ENCODE peak calls at places on chromosomes 6 and 20, in seven cellular contexts. I is neural progenitor cell, Y is upper lobe of left lung, H is fibroblast of lung, T is tibial nerve, L is SK-N-SH, F is lower lobe of right lung. N is an unnamed sample. For H3K4me1 and H3K36me3, the result is how much of the 10 kb centered on the place peaks cover.

GRCh38 chr20:6081236-6081635 is 27.4 kb upstream of the LRRN4 start:
- DNase-seq in T (no peak), L (no peak), Y (no peak), H (peak), I (no peak), F (no peak), N (no peak)

GRCh38 chr6:170224694-170225660 is 65.9 kb downstream of the DLL1 start:
- DNase-seq in T (no peak), L (no peak), H (no peak), F (no peak), Y (peak), I (peak), N (peak)

GRCh38 chr20:57594092-57594911 is 25.9 kb downstream of the ZBP1 start:
- DNase-seq in H (peak), Y (peak), T (peak), L (peak), F (peak), I (peak), N (peak)

GRCh38 chr6:44381739-44382138 is 5.8 kb upstream of the CDC5L start:
- DNase-seq in H (peak), I (no peak), Y (no peak), T (peak), L (no peak), F (no peak), N (no peak)

GRCh38 chr6:30154709-30155521 is 6.1 kb downstream of the TRIM10 start:
- DNase-seq in I (no peak), L (no peak), F (no peak), Y (no peak), T (no peak), H (peak), N (no peak)

GRCh38 chr6:147161974-147162495 is 42.2 kb upstream of the STXBP5 start:
- DNase-seq in L (no peak), T (no peak), H (peak), F (no peak), I (no peak), Y (no peak), N (no peak)

GRCh38 chr6:117136702-117137101 is 128.7 kb upstream of the VGLL2 start:
- DNase-seq in I (no peak), T (no peak), Y (no peak), L (no peak), F (no peak), H (no peak), N (no peak)

GRCh38 chr6:163943647-163944395 is 529.3 kb downstream of the QKI start:
- DNase-seq in T (no peak), L (no peak), H (peak), Y (no peak), F (no peak), I (peak), N (no peak)

GRCh38 chr6:52503853-52504777 is 72.7 kb downstream of the TRAM2 start:
- DNase-seq in Y (peak), H (peak), L (peak), F (peak), T (peak), I (no peak), N (no peak)

GRCh38 chr20:1212607-1213396 is 9.5 kb downstream of the C20orf202 start:
- DNase-seq in H (peak), Y (no peak), T (peak), L (peak), I (peak), F (peak), N (peak)

GRCh38 chr6:30060634-30060981 is 457 bp upstream of the POLR1H start:
- DNase-seq in F (peak), Y (peak), H (no peak), L (no peak), I (peak), T (no peak), N (no peak)

GRCh38 chr6:2792330-2792729 is 27.1 kb downstream of the WRNIP1 start:
- DNase-seq in T (no peak), F (no peak), L (no peak), H (no peak), I (no peak), Y (no peak), N (no peak)

GRCh38 chr20:58555078-58555765 is 40.0 kb upstream of the APCDD1L start:
- DNase-seq in I (no peak), Y (no peak), F (no peak), H (peak), L (no peak), T (no peak), N (no peak)

GRCh38 chr6:144745434-144745833 is 460.3 kb downstream of the UTRN start:
- DNase-seq in F (no peak), H (no peak), I (no peak), L (no peak), T (no peak), Y (no peak), N (no peak)

GRCh38 chr20:1374246-1374645 is 18.6 kb downstream of the FKBP1A start:
- DNase-seq in F (no peak), Y (no peak), T (no peak), L (no peak), H (no peak), I (no peak), N (no peak)

GRCh38 chr20:35615667-35616464 is at the start of gene SPAG4:
- DNase-seq in L (peak), Y (peak), H (peak), T (peak), I (no peak), F (peak), N (peak)

GRCh38 chr6:5270093-5270680 is 8.9 kb downstream of the FARS2 start:
- DNase-seq in T (no peak), Y (no peak), I (no peak), L (no peak), F (no peak), H (no peak), N (no peak)

GRCh38 chr6:72689107-72689954 is 67.5 kb downstream of the KCNQ5 start:
- DNase-seq in L (no peak), I (peak), Y (no peak), T (no peak), F (no peak), H (no peak), N (no peak)

GRCh38 chr6:107555449-107555848 is 65.5 kb downstream of the SOBP start:
- DNase-seq in I (peak), H (no peak), L (peak), Y (no peak), T (no peak), F (no peak), N (no peak)

GRCh38 chr6:163994566-163994965 is 580.0 kb downstream of the QKI start:
- DNase-seq in H (no peak), F (no peak), I (no peak), T (no peak), Y (no peak), L (no peak), N (no peak)

GRCh38 chr6:40577672-40578071 is 9.5 kb downstream of the LRFN2 start:
- DNase-seq in T (no peak), Y (no peak), F (no peak), L (no peak), H (no peak), I (no peak), N (no peak)

GRCh38 chr20:44914924-44915323 is 5.1 kb downstream of the PABPC1L start:
- DNase-seq in L (no peak), F (no peak), Y (no peak), H (no peak), I (no peak), T (no peak), N (no peak)

GRCh38 chr6:38241200-38241599 is 398.5 kb downstream of the BTBD9 start:
- DNase-seq in Y (no peak), L (no peak), T (no peak), H (no peak), F (no peak), I (no peak), N (no peak)

GRCh38 chr6:158290659-158291058 is 21.6 kb upstream of the TULP4 start:
- DNase-seq in F (no peak), L (no peak), H (no peak), T (no peak), I (no peak), Y (no peak), N (peak)

GRCh38 chr6:152503541-152503940 is 133.6 kb downstream of the SYNE1 start:
- DNase-seq in Y (no peak), T (no peak), I (no peak), L (no peak), F (no peak), H (no peak), N (no peak)

GRCh38 chr20:52923123-52923543 is 49.0 kb upstream of the TSHZ2 start:
- DNase-seq in F (no peak), H (peak), Y (no peak), T (no peak), L (no peak), I (peak), N (no peak)

GRCh38 chr20:58577871-58578615 is 62.8 kb upstream of the APCDD1L start:
- DNase-seq in F (no peak), L (no peak), H (no peak), T (no peak), Y (no peak), I (no peak), N (no peak)

GRCh38 chr6:54283877-54284860 is 24.1 kb upstream of the TINAG start:
- DNase-seq in T (no peak), Y (no peak), H (no peak), F (no peak), I (no peak), L (no peak), N (no peak)

GRCh38 chr6:106446287-106446885 is 85.9 kb downstream of the CRYBG1 start:
- DNase-seq in F (no peak), L (peak), I (no peak), Y (no peak), T (no peak), H (peak), N (no peak)

GRCh38 chr6:118982256-118982911 is 47.4 kb upstream of the MCM9 start:
- DNase-seq in F (no peak), Y (no peak), T (no peak), L (no peak), H (no peak), I (no peak), N (no peak)

GRCh38 chr20:34586488-34587163 is 28.1 kb downstream of the MAP1LC3A start:
- DNase-seq in L (no peak), H (no peak), Y (no peak), T (no peak), I (no peak), F (no peak), N (no peak)

GRCh38 chr20:23143098-23143497 is 57.0 kb upstream of the CD93 start:
- DNase-seq in I (no peak), F (peak), L (no peak), Y (no peak), H (peak), T (peak), N (no peak)

DNA sequence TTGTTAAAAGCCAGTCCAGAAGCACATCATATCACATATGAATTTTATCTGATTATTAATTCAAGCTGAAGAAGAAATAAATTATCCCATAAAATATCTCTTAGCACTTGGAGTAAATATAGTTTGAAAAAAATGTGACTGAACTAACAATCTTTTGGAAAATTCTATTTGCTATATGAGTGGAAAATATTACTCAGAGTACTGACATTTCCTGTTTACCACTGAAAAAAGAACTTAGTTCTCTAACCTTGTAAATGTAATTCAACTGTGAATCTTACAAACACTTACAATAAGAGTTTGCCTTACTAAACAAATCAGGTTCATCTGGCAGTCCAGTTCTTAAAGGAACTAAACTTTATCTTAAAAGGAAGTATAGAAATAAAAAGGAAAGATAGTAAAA is 44.2 kb downstream of the MOXD1 start:
- DNase-seq in T (no peak), Y (no peak), I (no peak), H (peak), L (no peak), F (no peak), N (no peak)
- H3K4me1 ChIP-seq in T (under half), Y (under half), I (under half), H (under half), L (under half), F (under half), N (under half)

DNA sequence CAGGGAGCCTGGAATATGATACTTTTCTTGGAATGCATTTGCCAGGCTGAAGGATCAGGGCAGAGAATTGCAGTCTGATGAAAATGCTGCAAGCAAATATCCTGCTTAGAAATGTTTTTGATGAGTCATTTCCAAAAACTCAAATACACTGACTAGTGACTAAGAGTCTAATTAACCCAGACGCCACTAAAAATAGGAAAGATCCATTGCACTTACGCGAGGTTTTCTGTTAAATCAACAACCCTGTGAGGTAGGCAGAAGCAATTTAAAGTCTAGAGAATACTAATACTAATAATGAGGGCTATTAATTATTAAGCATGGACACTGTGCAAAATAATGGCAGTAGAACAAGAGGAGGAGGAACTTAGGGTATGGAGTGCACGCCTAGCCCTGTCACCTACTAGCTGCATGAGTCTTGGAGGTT is 130.1 kb upstream of the DOK5 start:
- DNase-seq in H (peak), L (no peak), I (no peak), T (no peak), F (no peak), Y (no peak), N (no peak)
- H3K27ac ChIP-seq in H (no peak), L (peak), I (no peak), T (no peak), F (no peak), Y (no peak), N (no peak)

GRCh38 chr6:33297956-33298772 is 578 bp downstream of the RGL2 start:
- DNase-seq in T (peak), H (peak), I (peak), Y (peak), F (peak), L (peak), N (peak)
- H3K36me3 ChIP-seq in T (half or more), H (under half), I (under half), Y (under half), F (half or more), L (under half), N (under half)

GRCh38 chr20:37397076-37397953 is 51.4 kb downstream of the SRC start:
- DNase-seq in Y (no peak), H (no peak), L (no peak), F (no peak), I (peak), T (no peak), N (no peak)
- H3K4me1 ChIP-seq in Y (under half), H (under half), L (half or more), F (under half), I (under half), T (under half), N (under half)

GRCh38 chr20:50278684-50279531 is 88.3 kb downstream of the CEBPB start:
- DNase-seq in L (no peak), I (no peak), Y (peak), F (peak), H (peak), T (peak), N (no peak)
- H3K27ac ChIP-seq in L (no peak), I (no peak), Y (peak), F (peak), H (no peak), T (peak), N (peak)

DNA sequence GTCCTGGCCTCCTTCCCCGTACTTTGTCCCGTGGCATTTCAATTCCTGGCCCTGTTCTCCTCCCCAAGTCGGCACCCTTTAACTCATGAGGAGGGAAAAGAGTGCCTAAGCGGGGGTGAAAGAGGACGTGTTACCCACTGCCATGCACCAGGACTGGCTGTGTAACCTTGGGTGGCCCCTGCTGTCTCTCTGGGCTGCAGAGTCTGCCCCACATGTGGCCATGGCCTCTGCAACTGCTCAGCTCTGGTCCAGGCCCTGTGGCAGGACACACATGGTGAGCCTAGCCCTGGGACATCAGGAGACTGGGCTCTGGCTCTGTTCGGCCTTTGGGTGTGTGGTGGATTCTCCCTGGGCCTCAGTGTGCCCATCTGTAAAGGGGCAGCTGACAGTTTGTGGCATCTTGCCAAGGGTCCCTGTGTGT is 58.5 kb downstream of the SRC start:
- DNase-seq in L (no peak), T (no peak), I (no peak), H (no peak), F (no peak), Y (no peak), N (no peak)
- H3K36me3 ChIP-seq in L (under half), T (half or more), I (under half), H (under half), F (under half), Y (under half), N (under half)

GRCh38 chr20:36821964-36822437 is 48.4 kb upstream of the DSN1 start:
- DNase-seq in I (peak), Y (peak), T (no peak), F (no peak), H (no peak), L (no peak), N (no peak)
- H3K4me1 ChIP-seq in I (under half), Y (under half), T (under half), F (under half), H (under half), L (under half), N (under half)

N was measured in CD8-positive, alpha-beta memory T cell.